ENCODE peak calls at places on chromosomes 2 and 18, in eight cellular contexts. One of them, this sample, is unnamed.

GRCh38 chr2:34652636-34653035 is 1053.5 kb upstream of the FAM98A start:
- DNase-seq in SHP77: no peak
- DNase-seq in sigmoid colon: no peak
- DNase-seq in SW480: no peak
- DNase-seq in CD4-positive, alpha-beta memory T cell: no peak
- DNase-seq in GM03348: peak
- DNase-seq in left cardiac atrium: no peak
- DNase-seq in sciatic nerve: no peak
- DNase-seq in this sample: no peak

GRCh38 chr2:216159161-216159560 is 50.0 kb downstream of the XRCC5 start:
- DNase-seq in left cardiac atrium: no peak
- DNase-seq in SHP77: no peak
- DNase-seq in CD4-positive, alpha-beta memory T cell: no peak
- DNase-seq in SW480: no peak
- DNase-seq in GM03348: no peak
- DNase-seq in sciatic nerve: no peak
- DNase-seq in sigmoid colon: no peak
- DNase-seq in this sample: no peak

GRCh38 chr18:36440614-36441013 is 143.1 kb downstream of the FHOD3 start:
- DNase-seq in sciatic nerve: no peak
- DNase-seq in SHP77: no peak
- DNase-seq in left cardiac atrium: no peak
- DNase-seq in CD4-positive, alpha-beta memory T cell: no peak
- DNase-seq in sigmoid colon: no peak
- DNase-seq in GM03348: peak
- DNase-seq in SW480: no peak
- DNase-seq in this sample: no peak

GRCh38 chr2:23312996-23313606 is 71.9 kb upstream of the KLHL29 start:
- DNase-seq in sciatic nerve: no peak
- DNase-seq in SW480: no peak
- DNase-seq in GM03348: no peak
- DNase-seq in sigmoid colon: no peak
- DNase-seq in SHP77: no peak
- DNase-seq in CD4-positive, alpha-beta memory T cell: no peak
- DNase-seq in left cardiac atrium: no peak
- DNase-seq in this sample: no peak

GRCh38 chr2:42714686-42715085 is 49.2 kb downstream of the OXER1 start:
- DNase-seq in sciatic nerve: no peak
- DNase-seq in SW480: no peak
- DNase-seq in sigmoid colon: no peak
- DNase-seq in GM03348: no peak
- DNase-seq in SHP77: no peak
- DNase-seq in CD4-positive, alpha-beta memory T cell: no peak
- DNase-seq in left cardiac atrium: no peak
- DNase-seq in this sample: no peak

GRCh38 chr2:187985923-187986322 is 305.8 kb upstream of the GULP1 start:
- DNase-seq in SHP77: no peak
- DNase-seq in GM03348: no peak
- DNase-seq in left cardiac atrium: no peak
- DNase-seq in sigmoid colon: no peak
- DNase-seq in CD4-positive, alpha-beta memory T cell: no peak
- DNase-seq in sciatic nerve: no peak
- DNase-seq in SW480: no peak
- DNase-seq in this sample: no peak

GRCh38 chr2:177187631-177188312 is 24.8 kb upstream of the HNRNPA3 start:
- DNase-seq in GM03348: peak
- DNase-seq in SW480: peak
- DNase-seq in left cardiac atrium: no peak
- DNase-seq in SHP77: no peak
- DNase-seq in sigmoid colon: no peak
- DNase-seq in CD4-positive, alpha-beta memory T cell: no peak
- DNase-seq in sciatic nerve: no peak
- DNase-seq in this sample: no peak

GRCh38 chr2:12931211-12931844 is 214.6 kb downstream of the TRIB2 start:
- DNase-seq in GM03348: peak
- DNase-seq in sciatic nerve: no peak
- DNase-seq in left cardiac atrium: no peak
- DNase-seq in SHP77: peak
- DNase-seq in CD4-positive, alpha-beta memory T cell: peak
- DNase-seq in sigmoid colon: no peak
- DNase-seq in SW480: peak
- DNase-seq in this sample: no peak

GRCh38 chr2:109660046-109660860 is 46.1 kb downstream of the SOWAHC start:
- DNase-seq in sigmoid colon: no peak
- DNase-seq in CD4-positive, alpha-beta memory T cell: no peak
- DNase-seq in sciatic nerve: no peak
- DNase-seq in SHP77: no peak
- DNase-seq in GM03348: no peak
- DNase-seq in left cardiac atrium: no peak
- DNase-seq in SW480: peak
- DNase-seq in this sample: no peak

GRCh38 chr2:120666433-120666832 is 69.2 kb upstream of the GLI2 start:
- DNase-seq in left cardiac atrium: no peak
- DNase-seq in SHP77: no peak
- DNase-seq in CD4-positive, alpha-beta memory T cell: no peak
- DNase-seq in sciatic nerve: no peak
- DNase-seq in SW480: peak
- DNase-seq in sigmoid colon: no peak
- DNase-seq in GM03348: no peak
- DNase-seq in this sample: no peak

GRCh38 chr2:219476605-219477578 is 21.8 kb upstream of the GMPPA start:
- DNase-seq in left cardiac atrium: no peak
- DNase-seq in SHP77: no peak
- DNase-seq in GM03348: no peak
- DNase-seq in SW480: no peak
- DNase-seq in CD4-positive, alpha-beta memory T cell: no peak
- DNase-seq in sciatic nerve: no peak
- DNase-seq in sigmoid colon: no peak
- DNase-seq in this sample: no peak

GRCh38 chr2:44713170-44713569 is 228.3 kb upstream of the SIX3 start:
- DNase-seq in SW480: peak
- DNase-seq in sigmoid colon: no peak
- DNase-seq in GM03348: no peak
- DNase-seq in CD4-positive, alpha-beta memory T cell: no peak
- DNase-seq in sciatic nerve: no peak
- DNase-seq in SHP77: no peak
- DNase-seq in left cardiac atrium: no peak
- DNase-seq in this sample: no peak

GRCh38 chr2:195559431-195559914 is 97.6 kb upstream of the SLC39A10 start:
- DNase-seq in SHP77: no peak
- DNase-seq in sigmoid colon: no peak
- DNase-seq in left cardiac atrium: no peak
- DNase-seq in GM03348: peak
- DNase-seq in sciatic nerve: no peak
- DNase-seq in CD4-positive, alpha-beta memory T cell: peak
- DNase-seq in SW480: peak
- DNase-seq in this sample: no peak

GRCh38 chr2:120988741-120989555 is 253.3 kb downstream of the GLI2 start:
- DNase-seq in sigmoid colon: no peak
- DNase-seq in sciatic nerve: no peak
- DNase-seq in GM03348: no peak
- DNase-seq in CD4-positive, alpha-beta memory T cell: no peak
- DNase-seq in SW480: no peak
- DNase-seq in SHP77: no peak
- DNase-seq in left cardiac atrium: no peak
- DNase-seq in this sample: no peak

GRCh38 chr18:77114564-77115391 is 17.8 kb downstream of the MBP start:
- DNase-seq in sigmoid colon: peak
- DNase-seq in GM03348: peak
- DNase-seq in SHP77: no peak
- DNase-seq in CD4-positive, alpha-beta memory T cell: no peak
- DNase-seq in left cardiac atrium: peak
- DNase-seq in sciatic nerve: peak
- DNase-seq in SW480: peak
- DNase-seq in this sample: peak

GRCh38 chr2:189261431-189261841 is 81.9 kb upstream of the COL5A2 start:
- DNase-seq in sigmoid colon: no peak
- DNase-seq in CD4-positive, alpha-beta memory T cell: peak
- DNase-seq in left cardiac atrium: no peak
- DNase-seq in SHP77: no peak
- DNase-seq in GM03348: peak
- DNase-seq in SW480: no peak
- DNase-seq in sciatic nerve: no peak
- DNase-seq in this sample: no peak

GRCh38 chr2:23651187-23651983 is 266.4 kb downstream of the KLHL29 start:
- DNase-seq in GM03348: peak
- DNase-seq in sciatic nerve: no peak
- DNase-seq in SW480: no peak
- DNase-seq in left cardiac atrium: no peak
- DNase-seq in sigmoid colon: no peak
- DNase-seq in SHP77: no peak
- DNase-seq in CD4-positive, alpha-beta memory T cell: no peak
- DNase-seq in this sample: no peak

GRCh38 chr18:55286257-55286825 is 301.7 kb downstream of the TCF4 start:
- DNase-seq in SW480: no peak
- DNase-seq in SHP77: no peak
- DNase-seq in sciatic nerve: no peak
- DNase-seq in sigmoid colon: no peak
- DNase-seq in GM03348: no peak
- DNase-seq in left cardiac atrium: no peak
- DNase-seq in CD4-positive, alpha-beta memory T cell: no peak
- DNase-seq in this sample: no peak

GRCh38 chr18:39732918-39733317 is 2167.3 kb upstream of the CELF4 start:
- DNase-seq in sigmoid colon: no peak
- DNase-seq in SW480: no peak
- DNase-seq in sciatic nerve: no peak
- DNase-seq in GM03348: no peak
- DNase-seq in CD4-positive, alpha-beta memory T cell: no peak
- DNase-seq in left cardiac atrium: no peak
- DNase-seq in SHP77: no peak
- DNase-seq in this sample: no peak

GRCh38 chr2:218883491-218884490 is 3.1 kb downstream of the WNT10A start:
- DNase-seq in GM03348: peak
- DNase-seq in left cardiac atrium: no peak
- DNase-seq in CD4-positive, alpha-beta memory T cell: peak
- DNase-seq in SHP77: no peak
- DNase-seq in SW480: no peak
- DNase-seq in sciatic nerve: no peak
- DNase-seq in sigmoid colon: no peak
- DNase-seq in this sample: no peak

GRCh38 chr2:85215074-85216050 is 82.2 kb downstream of the TCF7L1 start:
- DNase-seq in CD4-positive, alpha-beta memory T cell: no peak
- DNase-seq in SHP77: no peak
- DNase-seq in sigmoid colon: no peak
- DNase-seq in GM03348: peak
- DNase-seq in SW480: no peak
- DNase-seq in sciatic nerve: no peak
- DNase-seq in left cardiac atrium: no peak
- DNase-seq in this sample: no peak

GRCh38 chr2:128779301-128780095 is 460.8 kb upstream of the HS6ST1 start:
- DNase-seq in sigmoid colon: peak
- DNase-seq in SHP77: no peak
- DNase-seq in CD4-positive, alpha-beta memory T cell: no peak
- DNase-seq in left cardiac atrium: no peak
- DNase-seq in SW480: no peak
- DNase-seq in sciatic nerve: peak
- DNase-seq in GM03348: no peak
- DNase-seq in this sample: no peak

GRCh38 chr2:19733951-19734425 is 167.8 kb downstream of the TTC32 start:
- DNase-seq in left cardiac atrium: no peak
- DNase-seq in SHP77: no peak
- DNase-seq in SW480: no peak
- DNase-seq in CD4-positive, alpha-beta memory T cell: no peak
- DNase-seq in GM03348: peak
- DNase-seq in sigmoid colon: no peak
- DNase-seq in sciatic nerve: no peak
- DNase-seq in this sample: no peak

GRCh38 chr2:231213931-231214642 is 15.7 kb downstream of the ARMC9 start:
- DNase-seq in sigmoid colon: peak
- DNase-seq in left cardiac atrium: no peak
- DNase-seq in GM03348: no peak
- DNase-seq in sciatic nerve: no peak
- DNase-seq in CD4-positive, alpha-beta memory T cell: no peak
- DNase-seq in SHP77: no peak
- DNase-seq in SW480: no peak
- DNase-seq in this sample: no peak

GRCh38 chr2:168245074-168245825 is 2.1 kb downstream of the STK39 start:
- DNase-seq in CD4-positive, alpha-beta memory T cell: no peak
- DNase-seq in SW480: no peak
- DNase-seq in sigmoid colon: no peak
- DNase-seq in GM03348: no peak
- DNase-seq in SHP77: no peak
- DNase-seq in sciatic nerve: no peak
- DNase-seq in left cardiac atrium: no peak
- DNase-seq in this sample: no peak

GRCh38 chr2:65749549-65749948 is 317.1 kb upstream of the SPRED2 start:
- DNase-seq in sigmoid colon: no peak
- DNase-seq in SHP77: no peak
- DNase-seq in SW480: no peak
- DNase-seq in CD4-positive, alpha-beta memory T cell: no peak
- DNase-seq in sciatic nerve: no peak
- DNase-seq in GM03348: peak
- DNase-seq in left cardiac atrium: no peak
- DNase-seq in this sample: no peak

GRCh38 chr2:156511112-156511511 is 74.9 kb downstream of the GPD2 start:
- DNase-seq in sigmoid colon: no peak
- DNase-seq in sciatic nerve: no peak
- DNase-seq in CD4-positive, alpha-beta memory T cell: no peak
- DNase-seq in GM03348: no peak
- DNase-seq in SHP77: no peak
- DNase-seq in left cardiac atrium: no peak
- DNase-seq in SW480: no peak
- DNase-seq in this sample: no peak

GRCh38 chr2:75640621-75641121 is 5.9 kb upstream of the MRPL19 start:
- DNase-seq in SHP77: peak
- DNase-seq in sciatic nerve: peak
- DNase-seq in SW480: peak
- DNase-seq in GM03348: peak
- DNase-seq in sigmoid colon: peak
- DNase-seq in CD4-positive, alpha-beta memory T cell: peak
- DNase-seq in left cardiac atrium: peak
- DNase-seq in this sample: no peak